ENCODE peak calls at places on chromosomes 1 and 21, in five cellular contexts. R is endothelial cell, Q is uterus, E is mammary epithelial cell, I is progenitor cell of endocrine pancreas. V is an unnamed sample.

GRCh38 chr1:19665456-19666138 is 922 bp downstream of the HTR6 start:
- DNase-seq in R (no peak), Q (no peak), E (no peak), I (no peak), V (no peak)

GRCh38 chr21:35925497-35925896 is 134.8 kb downstream of the SETD4 start:
- DNase-seq in R (no peak), Q (peak; percentile 42), E (peak; percentile 58), I (no peak), V (peak; percentile 16)

GRCh38 chr1:40901886-40902633 is 39.9 kb upstream of the CITED4 start:
- DNase-seq in R (no peak), Q (peak; percentile 27), E (peak; percentile 91), I (no peak), V (peak; percentile 72)

GRCh38 chr1:29709711-29710169 is 473.4 kb downstream of the PTPRU start:
- DNase-seq in R (no peak), Q (no peak), E (peak; percentile 99), I (no peak), V (peak; percentile 88)

GRCh38 chr1:178518894-178519293 is 6.0 kb downstream of the TEX35 start:
- DNase-seq in R (no peak), Q (no peak), E (peak; percentile 20), I (no peak), V (no peak)

GRCh38 chr1:233045591-233045990 is 95.2 kb downstream of the NTPCR start:
- DNase-seq in R (no peak), Q (no peak), E (no peak), I (no peak), V (no peak)

GRCh38 chr1:174982971-174983689 is 16.6 kb upstream of the CACYBP start:
- DNase-seq in R (peak; percentile 46), Q (peak; percentile 28), E (peak; percentile 35), I (no peak), V (peak; percentile 17)

GRCh38 chr21:16532841-16533240 is 803.1 kb downstream of the USP25 start:
- DNase-seq in R (no peak), Q (no peak), E (no peak), I (no peak), V (no peak)

GRCh38 chr21:35578350-35578782 is 482.0 kb downstream of the SETD4 start:
- DNase-seq in R (no peak), Q (no peak), E (peak; percentile 92), I (no peak), V (peak; percentile 37)

GRCh38 chr1:37315236-37315870 is 159.0 kb upstream of the ZC3H12A start:
- DNase-seq in R (no peak), Q (no peak), E (no peak), I (no peak), V (no peak)

GRCh38 chr1:74835046-74835445 is 102.1 kb downstream of the TYW3 start:
- DNase-seq in R (no peak), Q (no peak), E (no peak), I (no peak), V (no peak)

GRCh38 chr1:215192306-215192705 is 109.8 kb downstream of the KCNK2 start:
- DNase-seq in R (no peak), Q (no peak), E (no peak), I (no peak), V (no peak)

GRCh38 chr1:70438529-70438928 is 27.5 kb downstream of the CTH start:
- DNase-seq in R (no peak), Q (no peak), E (no peak), I (no peak), V (no peak)

GRCh38 chr1:165686971-165687433 is 11.4 kb downstream of the ALDH9A1 start:
- DNase-seq in R (no peak), Q (no peak), E (no peak), I (no peak), V (no peak)

GRCh38 chr1:184260382-184260781 is 126.4 kb upstream of the C1orf21 start:
- DNase-seq in R (no peak), Q (no peak), E (peak; percentile 55), I (no peak), V (no peak)

GRCh38 chr1:110540891-110541685 is 22.1 kb upstream of the KCNA10 start:
- DNase-seq in R (no peak), Q (no peak), E (no peak), I (no peak), V (no peak)

GRCh38 chr1:29448456-29449317 is 212.4 kb downstream of the PTPRU start:
- DNase-seq in R (no peak), Q (no peak), E (no peak), I (no peak), V (no peak)

GRCh38 chr1:16009030-16009460 is 5.0 kb downstream of the SRARP start:
- DNase-seq in R (peak; percentile 85), Q (peak; percentile 88), E (peak; percentile 37), I (peak; percentile 86), V (peak; percentile 64)

GRCh38 chr1:89022167-89022959 is at the start of gene GBP3:
- DNase-seq in R (no peak), Q (no peak), E (peak; percentile 74), I (no peak), V (peak; percentile 70)

DNA sequence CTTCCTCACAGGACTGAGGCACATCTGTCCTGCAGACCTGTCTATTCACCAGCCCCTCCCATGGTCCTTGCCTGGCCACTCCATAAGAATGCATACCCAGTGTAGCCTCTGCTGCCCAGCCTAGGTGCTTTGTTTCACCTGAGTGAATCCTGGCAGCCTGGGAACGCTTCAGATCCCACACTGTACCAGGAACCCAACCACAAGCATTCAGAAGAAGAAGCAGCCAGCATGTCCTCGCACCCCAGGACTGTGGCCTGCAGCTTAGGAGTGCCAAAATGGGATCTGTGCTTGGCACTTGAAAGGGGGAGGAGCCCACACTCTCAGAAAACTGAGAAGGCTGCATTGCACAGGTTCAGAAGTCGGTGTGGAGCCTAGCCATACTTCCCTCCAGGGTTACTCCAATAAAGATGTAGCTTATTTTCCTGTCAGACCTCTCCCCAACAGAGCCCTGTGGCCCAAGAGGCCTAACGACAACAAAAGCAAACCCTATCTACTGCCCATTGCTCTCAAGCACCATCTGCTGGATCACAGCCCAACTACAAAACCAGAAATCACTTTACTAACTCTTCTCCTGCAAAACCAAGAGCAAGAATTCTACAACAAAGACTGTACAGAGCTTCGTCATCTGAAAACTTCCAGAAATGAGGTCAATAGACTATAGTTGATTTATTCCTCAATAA is 923.1 kb upstream of the NEGR1 start:
- DNase-seq in R (no peak), Q (no peak), E (no peak), I (no peak), V (no peak)
- TF ChIP-seq CTCF in R (no peak), Q (no peak), E (no peak), I (peak; percentile 20), V (no peak)

GRCh38 chr1:228310162-228310792 is 96.4 kb downstream of the TRIM11 start:
- DNase-seq in R (no peak), Q (no peak), E (no peak), I (no peak), V (no peak)

GRCh38 chr1:228307218-228308023 is 99.2 kb downstream of the TRIM11 start:
- DNase-seq in R (no peak), Q (no peak), E (no peak), I (no peak), V (no peak)

GRCh38 chr1:228309548-228310067 is 97.0 kb downstream of the TRIM11 start:
- DNase-seq in R (no peak), Q (no peak), E (no peak), I (no peak), V (no peak)

GRCh38 chr1:228308085-228308601 is 98.5 kb downstream of the TRIM11 start:
- DNase-seq in R (no peak), Q (no peak), E (no peak), I (no peak), V (no peak)

DNA sequence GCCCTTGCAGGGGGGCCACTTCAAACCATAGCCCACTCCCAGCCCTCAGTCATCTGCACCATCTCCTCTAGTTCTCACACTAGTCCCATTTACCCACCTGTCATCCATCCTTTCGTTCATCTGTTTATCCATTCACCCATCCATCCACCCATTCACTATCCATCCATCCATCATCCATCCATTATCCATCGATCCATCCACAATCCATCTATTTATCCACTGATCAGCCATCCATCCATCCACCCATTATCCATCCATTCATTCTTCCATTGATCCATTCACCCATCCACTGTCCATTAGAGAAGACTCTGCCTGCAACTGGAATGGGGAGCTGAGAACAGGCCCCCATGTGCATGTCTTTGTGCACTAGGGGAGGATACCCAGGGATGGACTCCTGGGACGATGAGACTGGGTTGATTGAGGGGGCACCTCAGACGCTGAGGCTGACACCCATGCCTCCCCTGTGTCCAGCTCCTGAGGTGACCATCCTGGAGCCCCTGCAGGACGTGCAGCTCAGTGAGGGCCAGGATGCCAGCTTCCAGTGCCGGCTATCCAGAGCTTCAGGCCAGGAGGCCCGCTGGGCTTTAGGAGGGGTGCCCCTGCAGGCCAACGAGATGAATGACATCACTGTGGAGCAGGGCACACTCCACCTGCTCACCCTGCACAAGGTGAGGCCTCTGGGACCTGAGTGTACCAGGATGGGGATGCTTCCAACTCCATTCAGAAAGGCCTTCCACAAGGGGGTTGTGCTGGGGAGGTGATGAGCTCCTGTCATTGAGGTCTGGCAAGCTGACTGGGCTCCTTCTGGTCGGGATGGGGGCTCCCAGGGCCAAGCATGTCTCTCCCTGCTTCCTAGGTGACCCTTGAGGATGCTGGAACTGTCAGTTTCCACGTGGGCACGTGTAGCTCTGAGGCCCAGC is 97.7 kb downstream of the TRIM11 start:
- DNase-seq in R (no peak), Q (no peak), E (no peak), I (no peak), V (no peak)
- TF ChIP-seq CTCF in R (no peak), Q (no peak), E (peak; percentile 5), I (peak; percentile 32), V (no peak)

DNA sequence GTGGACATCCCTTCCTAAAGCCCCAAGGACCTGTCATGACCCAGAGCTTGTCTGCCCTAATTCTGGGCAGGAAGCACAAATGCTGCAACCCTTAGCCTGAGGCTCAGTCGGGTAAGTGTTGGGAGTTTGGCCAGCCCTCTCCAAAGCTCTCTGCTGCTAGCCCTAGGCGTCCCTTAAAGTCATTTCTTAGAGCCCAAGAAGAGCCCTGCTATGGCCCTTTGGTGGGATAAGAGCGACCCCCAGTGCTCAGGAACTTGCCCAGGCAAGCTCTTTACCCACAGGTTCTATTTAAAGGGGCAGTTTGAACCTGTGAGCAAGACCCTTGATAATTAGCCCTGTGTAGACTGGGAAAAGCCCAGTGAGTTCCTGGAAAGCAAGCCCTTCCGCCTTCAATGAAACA is 356.8 kb downstream of the RRAGC start:
- DNase-seq in R (peak; percentile 23), Q (no peak), E (no peak), I (no peak), V (no peak)
- TF ChIP-seq CTCF in R (no peak), Q (no peak), E (no peak), I (peak; percentile 35), V (no peak)

GRCh38 chr1:168736450-168736980 is 7.5 kb upstream of the DPT start:
- DNase-seq in R (no peak), Q (no peak), E (no peak), I (no peak), V (no peak)

GRCh38 chr1:168733241-168733640 is 4.2 kb upstream of the DPT start:
- DNase-seq in R (no peak), Q (no peak), E (no peak), I (no peak), V (no peak)

GRCh38 chr1:168734271-168734670 is 5.3 kb upstream of the DPT start:
- DNase-seq in R (no peak), Q (no peak), E (no peak), I (no peak), V (no peak)

GRCh38 chr1:168735987-168736386 is 7.0 kb upstream of the DPT start:
- DNase-seq in R (no peak), Q (no peak), E (no peak), I (no peak), V (no peak)

DNA sequence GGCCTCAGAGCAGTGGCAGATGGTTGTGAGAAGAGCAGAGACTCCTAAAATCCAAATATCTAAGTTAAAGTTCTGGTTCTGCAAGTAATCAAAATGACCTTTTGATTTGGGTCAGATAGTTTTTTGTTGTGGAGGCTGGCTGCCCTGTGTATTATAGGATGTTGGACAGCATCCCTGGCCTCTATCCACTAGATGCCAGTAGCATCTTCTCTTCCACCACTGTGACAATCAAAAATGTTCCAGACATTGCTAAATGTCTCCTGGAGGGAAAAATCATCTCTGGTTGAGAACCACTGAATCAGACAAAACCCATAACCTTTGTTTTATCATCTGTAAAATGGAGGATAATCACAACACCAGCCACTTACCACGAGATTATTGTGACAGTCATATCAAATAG is 5.9 kb upstream of the DPT start:
- DNase-seq in R (no peak), Q (no peak), E (no peak), I (no peak), V (no peak)
- TF ChIP-seq CTCF in R (no peak), Q (no peak), E (no peak), I (no peak), V (no peak)